ENCODE peak calls at places on chromosomes 11 and 22, in ten cellular contexts. S is A549, W is spleen, J is mammary epithelial cell, Z is Peyer's patch, I is brain microvascular endothelial cell, L is AG10803, G is H9, O is OCI-LY7, Q is cardiac muscle cell. H is an unnamed sample.

GRCh38 chr11:132126973-132127900 is 756.8 kb downstream of the NTM start:
- DNase-seq in Q (peak), W (no peak), I (peak), O (no peak), L (peak), G (peak), Z (no peak), S (no peak), J (peak), H (peak)

GRCh38 chr11:130816516-130816915 is 99.8 kb downstream of the SNX19 start:
- DNase-seq in J (no peak), O (no peak), L (peak), W (no peak), S (no peak), Q (no peak), I (no peak), G (no peak), Z (no peak), H (no peak)

GRCh38 chr11:114180301-114181055 is 115.7 kb upstream of the NNMT start:
- DNase-seq in I (no peak), J (no peak), Z (peak), L (no peak), S (no peak), W (no peak), G (peak), Q (peak), O (peak), H (no peak)

GRCh38 chr11:95081412-95081811 is 8.2 kb upstream of the ENDOD1 start:
- DNase-seq in L (no peak), I (no peak), J (no peak), S (no peak), W (no peak), O (no peak), Q (no peak), G (no peak), Z (no peak), H (no peak)

GRCh38 chr11:3091846-3092602 is 34.8 kb upstream of the CARS1 start:
- DNase-seq in I (peak), J (peak), W (peak), G (peak), L (peak), Z (peak), Q (peak), O (peak), S (peak), H (peak)

GRCh38 chr11:5690736-5691135 is 1.1 kb downstream of the TRIM22 start:
- DNase-seq in L (peak), O (peak), J (peak), G (no peak), S (no peak), I (no peak), Z (no peak), Q (no peak), W (no peak), H (no peak)

GRCh38 chr11:2562181-2562581 is 117.4 kb downstream of the KCNQ1 start:
- DNase-seq in J (no peak), O (no peak), I (no peak), G (no peak), Z (peak), S (no peak), L (no peak), W (peak), Q (no peak), H (no peak)

GRCh38 chr22:21641417-21641794 is 696 bp upstream of the SDF2L1 start:
- DNase-seq in J (peak), S (peak), W (no peak), L (peak), O (no peak), Z (peak), G (peak), I (no peak), Q (peak), H (no peak)

GRCh38 chr11:82775736-82776346 is 42.2 kb upstream of the FAM181B start:
- DNase-seq in Z (no peak), S (peak), J (peak), I (peak), L (peak), Q (peak), O (peak), G (peak), W (no peak), H (no peak)

GRCh38 chr11:99693941-99694492 is 673.3 kb downstream of the CNTN5 start:
- DNase-seq in O (no peak), I (peak), W (no peak), L (no peak), Q (no peak), J (peak), S (peak), G (no peak), Z (no peak), H (peak)

GRCh38 chr11:19316434-19316833 is 75.7 kb upstream of the E2F8 start:
- DNase-seq in Z (no peak), O (no peak), W (no peak), S (no peak), J (no peak), Q (no peak), L (peak), I (no peak), G (no peak), H (peak)

GRCh38 chr11:105398636-105399035 is 211.2 kb upstream of the GRIA4 start:
- DNase-seq in S (no peak), L (no peak), J (no peak), O (no peak), W (no peak), Q (no peak), G (no peak), Z (no peak), I (no peak), H (no peak)

GRCh38 chr22:38433871-38434270 is 21.1 kb downstream of the KCNJ4 start:
- DNase-seq in J (no peak), L (no peak), S (no peak), O (no peak), W (no peak), Z (no peak), Q (no peak), I (no peak), G (no peak), H (no peak)

GRCh38 chr11:83951521-83951920 is 665.4 kb upstream of the CCDC90B start:
- DNase-seq in Z (no peak), Q (no peak), L (no peak), O (no peak), J (no peak), W (no peak), S (no peak), G (no peak), I (no peak), H (no peak)

GRCh38 chr11:96426356-96427103 is 36.7 kb downstream of the JRKL start:
- DNase-seq in W (no peak), G (no peak), S (peak), Q (peak), Z (no peak), L (peak), J (peak), O (peak), I (no peak), H (peak)

GRCh38 chr11:122673706-122674105 is 18.2 kb downstream of the UBASH3B start:
- DNase-seq in Q (no peak), W (no peak), J (no peak), G (no peak), S (no peak), I (no peak), L (no peak), Z (no peak), O (no peak), H (no peak)

GRCh38 chr11:134743809-134744195 is 331.8 kb upstream of the B3GAT1 start:
- DNase-seq in O (no peak), Z (no peak), S (no peak), Q (no peak), I (no peak), L (no peak), J (no peak), W (no peak), G (no peak), H (no peak)

GRCh38 chr11:14451825-14452224 is 47.8 kb downstream of the COPB1 start:
- DNase-seq in O (peak), I (peak), S (no peak), G (no peak), W (no peak), L (no peak), Q (no peak), Z (no peak), J (no peak), H (no peak)

GRCh38 chr22:38153821-38154562 is 27.6 kb downstream of the PLA2G6 start:
- DNase-seq in Q (no peak), L (no peak), Z (peak), O (no peak), I (no peak), W (no peak), G (peak), J (no peak), S (no peak), H (no peak)

GRCh38 chr11:112511271-112511670 is 250.6 kb upstream of the PLET1 start:
- DNase-seq in Q (no peak), L (no peak), S (no peak), J (peak), O (no peak), W (no peak), G (no peak), I (no peak), Z (no peak), H (no peak)

GRCh38 chr11:132728026-132728425 is 804.3 kb downstream of the OPCML start:
- DNase-seq in S (no peak), O (no peak), I (no peak), Z (no peak), Q (no peak), L (no peak), G (no peak), W (no peak), J (no peak), H (no peak)

GRCh38 chr11:16591157-16591556 is 147.3 kb upstream of the C11orf58 start:
- DNase-seq in S (no peak), G (no peak), I (no peak), W (no peak), Z (no peak), O (no peak), Q (no peak), L (no peak), J (no peak), H (no peak)

GRCh38 chr11:19664896-19665548 is 47.6 kb upstream of the NAV2 start:
- DNase-seq in L (peak), G (no peak), Q (no peak), O (no peak), W (no peak), I (no peak), Z (no peak), S (no peak), J (peak), H (no peak)

GRCh38 chr11:62217191-62217748 is 8.8 kb downstream of the SCGB2A1 start:
- DNase-seq in I (no peak), Z (no peak), G (no peak), J (no peak), W (no peak), L (no peak), Q (peak), O (peak), S (no peak), H (peak)

GRCh38 chr11:93840981-93841380 is 9.4 kb downstream of the VSTM5 start:
- DNase-seq in S (no peak), O (no peak), W (no peak), Q (no peak), I (no peak), L (no peak), G (peak), Z (no peak), J (no peak), H (no peak)

GRCh38 chr22:35947794-35948425 is 80.7 kb downstream of the RBFOX2 start:
- DNase-seq in G (no peak), J (peak), O (no peak), I (peak), Z (no peak), W (no peak), Q (no peak), S (no peak), L (no peak), H (no peak)

GRCh38 chr11:117861151-117862018 is 15.1 kb downstream of the FXYD6 start:
- DNase-seq in J (no peak), W (no peak), Q (peak), G (peak), L (no peak), S (no peak), I (no peak), O (no peak), Z (no peak), H (no peak)

GRCh38 chr22:36064358-36064757 is 35.7 kb upstream of the RBFOX2 start:
- DNase-seq in Z (no peak), S (no peak), G (no peak), L (no peak), J (no peak), W (no peak), O (no peak), I (no peak), Q (no peak), H (no peak)

GRCh38 chr11:22044126-22044525 is 148.8 kb upstream of the ANO5 start:
- DNase-seq in Z (no peak), O (no peak), I (no peak), S (no peak), J (no peak), L (no peak), W (no peak), G (no peak), Q (no peak), H (no peak)

GRCh38 chr11:83044958-83045712 is 26.6 kb downstream of the RAB30 start:
- DNase-seq in O (peak), Z (no peak), G (no peak), S (peak), W (no peak), Q (no peak), I (peak), L (peak), J (peak), H (no peak)

GRCh38 chr11:118687906-118688305 is 8.5 kb upstream of the TREH start:
- DNase-seq in S (no peak), I (no peak), O (no peak), G (no peak), Q (no peak), J (no peak), L (no peak), Z (no peak), W (no peak), H (no peak)

GRCh38 chr22:44493206-44493605 is 4.8 kb downstream of the RTL6 start:
- DNase-seq in W (no peak), Z (no peak), L (no peak), Q (no peak), I (no peak), O (no peak), G (no peak), J (no peak), S (no peak), H (no peak)

GRCh38 chr11:45616802-45617549 is 48.4 kb downstream of the CHST1 start:
- DNase-seq in O (no peak), J (no peak), I (no peak), L (no peak), S (no peak), Z (no peak), Q (no peak), W (no peak), G (no peak), H (no peak)

GRCh38 chr11:42225664-42226063 is 766.2 kb upstream of the LRRC4C start:
- DNase-seq in Z (no peak), I (no peak), J (no peak), L (no peak), O (no peak), W (no peak), Q (no peak), S (no peak), G (no peak), H (no peak)

GRCh38 chr11:78417888-78418583 is 416 bp upstream of the GAB2 start:
- DNase-seq in S (peak), W (peak), Z (peak), Q (peak), J (peak), I (peak), O (peak), L (peak), G (peak), H (no peak)

GRCh38 chr11:88414385-88414861 is 76.9 kb upstream of the CTSC start:
- DNase-seq in Z (no peak), J (peak), Q (peak), S (no peak), W (no peak), O (no peak), G (no peak), I (peak), L (peak), H (peak)

GRCh38 chr11:3340025-3340424 is 38.9 kb downstream of the ZNF195 start:
- DNase-seq in O (no peak), Q (no peak), S (no peak), W (no peak), G (no peak), Z (no peak), I (peak), L (peak), J (peak), H (no peak)

GRCh38 chr11:112620621-112621394 is 340.4 kb upstream of the NCAM1 start:
- DNase-seq in G (no peak), O (no peak), W (no peak), S (no peak), I (no peak), J (peak), L (no peak), Q (no peak), Z (no peak), H (no peak)

GRCh38 chr11:77002776-77003175 is 31.4 kb upstream of the B3GNT6 start:
- DNase-seq in S (no peak), J (no peak), Z (no peak), L (no peak), O (no peak), W (no peak), I (no peak), G (no peak), Q (no peak), H (no peak)

DNA sequence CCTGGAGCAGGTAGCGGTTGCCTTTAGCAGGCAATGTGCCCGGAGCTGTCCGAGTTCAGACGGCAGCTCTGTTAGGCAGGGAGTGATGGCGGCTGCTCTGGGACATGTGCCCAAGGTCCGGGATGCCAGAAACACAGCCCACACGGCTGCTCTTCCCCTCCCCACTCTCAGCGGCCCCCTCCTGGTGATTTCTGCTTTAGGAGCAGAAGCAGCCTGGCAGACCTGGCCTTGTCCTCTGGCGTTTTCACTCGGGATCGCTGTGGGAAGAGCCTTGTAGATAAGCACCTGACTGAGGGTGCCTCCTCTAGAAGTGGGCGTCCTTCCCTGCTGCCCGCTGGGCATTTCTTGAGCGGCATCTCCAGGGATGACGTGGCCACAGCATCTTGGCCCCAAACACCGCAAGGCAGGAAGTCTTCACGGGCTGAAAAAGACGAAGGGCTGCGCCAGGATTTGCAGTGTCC is 392.2 kb downstream of the TBC1D22A start:
- DNase-seq in Q (peak), W (no peak), O (no peak), G (no peak), Z (no peak), I (no peak), L (peak), J (peak), S (no peak), H (peak)
- TF ChIP-seq CTCF in Q (peak), W (no peak), O (no peak), G (no peak), Z (no peak), I (peak), L (no peak), J (peak), S (no peak), H (peak)

GRCh38 chr22:30802202-30803166 is 107.8 kb downstream of the OSBP2 start:
- DNase-seq in W (peak), G (peak), Q (peak), S (peak), L (peak), Z (peak), O (no peak), J (peak), I (peak), H (peak)
- TF ChIP-seq CTCF in W (peak), G (peak), Q (peak), S (no peak), L (no peak), Z (no peak), O (no peak), J (peak), I (peak), H (peak)

DNA sequence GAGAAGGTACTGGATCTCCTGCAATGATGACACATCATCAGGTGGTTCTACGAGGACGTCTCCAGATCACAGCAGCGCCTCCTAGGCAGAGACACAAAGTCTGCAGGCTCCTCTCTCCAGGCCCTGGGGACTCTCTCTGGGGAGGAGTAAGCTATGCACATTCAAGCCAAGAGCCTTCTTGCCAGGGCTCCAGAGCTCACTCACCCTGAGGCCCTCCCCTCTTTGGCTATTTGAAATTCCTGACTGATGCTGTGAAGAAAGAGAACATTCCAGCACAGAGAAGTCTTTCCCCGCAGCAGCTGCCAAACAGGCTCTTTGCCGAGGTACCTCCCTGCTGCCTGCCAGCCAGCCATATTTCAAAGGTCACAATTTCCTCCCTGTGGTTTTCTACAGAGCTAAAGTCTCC is 204.9 kb downstream of the CSNK2A3 start:
- DNase-seq in S (no peak), J (peak), Q (peak), I (peak), L (peak), W (no peak), O (no peak), Z (no peak), G (peak), H (peak)
- TF ChIP-seq CTCF in S (no peak), J (peak), Q (peak), I (peak), L (peak), W (no peak), O (peak), Z (no peak), G (peak), H (peak)

GRCh38 chr11:102306048-102306575 is 11.2 kb upstream of the BIRC3 start:
- DNase-seq in Z (peak), Q (no peak), O (no peak), G (no peak), W (no peak), L (no peak), I (no peak), S (peak), J (peak), H (no peak)
- TF ChIP-seq CTCF in Z (no peak), Q (no peak), O (peak), G (peak), W (no peak), L (no peak), I (peak), S (peak), J (peak), H (no peak)

GRCh38 chr11:121119444-121119843 is 18.4 kb downstream of the TECTA start:
- DNase-seq in L (peak), S (no peak), G (no peak), I (no peak), Q (no peak), Z (no peak), O (peak), W (no peak), J (no peak), H (no peak)
- TF ChIP-seq CTCF in L (no peak), S (no peak), G (peak), I (no peak), Q (no peak), Z (no peak), O (no peak), W (no peak), J (no peak), H (no peak)

GRCh38 chr11:27716850-27717249 is 16.6 kb upstream of the BDNF start:
- DNase-seq in I (no peak), Q (no peak), L (peak), O (no peak), J (no peak), Z (no peak), G (no peak), W (no peak), S (no peak), H (no peak)
- TF ChIP-seq CTCF in I (peak), Q (peak), L (peak), O (no peak), J (peak), Z (no peak), G (peak), W (no peak), S (no peak), H (peak)

GRCh38 chr11:116712428-116712827 is 60.4 kb downstream of the BUD13 start:
- DNase-seq in G (no peak), J (no peak), L (no peak), Z (no peak), O (no peak), S (no peak), I (no peak), Q (no peak), W (no peak), H (no peak)

GRCh38 chr11:116716617-116717016 is 56.2 kb downstream of the BUD13 start:
- DNase-seq in J (no peak), Z (peak), S (no peak), I (no peak), Q (no peak), L (no peak), W (no peak), G (no peak), O (no peak), H (no peak)

GRCh38 chr11:116719102-116719501 is 53.7 kb downstream of the BUD13 start:
- DNase-seq in W (no peak), J (no peak), Z (no peak), O (no peak), L (no peak), G (no peak), Q (no peak), I (no peak), S (no peak), H (no peak)

GRCh38 chr11:116714902-116715301 is 57.9 kb downstream of the BUD13 start:
- DNase-seq in Q (no peak), J (no peak), Z (no peak), G (no peak), W (no peak), L (no peak), S (no peak), I (no peak), O (no peak), H (no peak)

DNA sequence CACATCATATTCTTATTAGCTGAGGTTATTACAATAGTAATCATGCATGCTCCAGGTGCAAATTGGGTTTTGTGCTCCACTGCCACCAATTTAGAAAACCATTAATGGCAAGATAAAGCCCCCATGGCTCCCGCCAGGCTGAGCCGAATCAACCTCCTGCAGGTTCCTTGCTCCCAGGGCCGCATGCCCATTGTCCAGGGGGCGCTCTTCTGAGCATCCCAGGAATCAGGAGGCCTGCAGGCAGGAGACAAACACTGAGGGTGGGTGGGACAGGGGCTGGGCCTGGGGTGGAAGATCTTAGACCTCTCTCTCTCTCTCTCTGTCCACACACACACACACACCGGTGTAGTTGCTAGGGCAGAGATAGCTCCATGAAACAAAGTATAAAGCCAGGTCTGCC is 57.4 kb downstream of the BUD13 start:
- DNase-seq in O (no peak), G (peak), L (no peak), Z (no peak), W (no peak), J (no peak), S (no peak), I (no peak), Q (no peak), H (no peak)
- TF ChIP-seq CTCF in O (peak), G (peak), L (no peak), Z (no peak), W (no peak), J (no peak), S (no peak), I (peak), Q (no peak), H (no peak)

H was measured in astrocyte of the cerebellum.